ENCODE peak calls at places on chromosomes 6 and 20, in nine cellular contexts. One of them, this sample, is unnamed.

GRCh38 chr6:30490031-30490876 is 945 bp downstream of the HLA-E start:
- DNase-seq in activated T-cell treated with anti-CD3 and anti-CD28 coated beads for 1 hour: peak
- DNase-seq in germinal center: peak
- DNase-seq in activated T-helper 9 cell treated with anti-CD3 and anti-CD28 coated beads, Interleukin-2, amount 50 U/mL, for 16 hours: peak
- DNase-seq in effector CD8-positive, alpha-beta T cell: peak
- DNase-seq in AG10803: peak
- DNase-seq in A549: no peak
- DNase-seq in stimulated activated CD8-positive, alpha-beta memory T cell treated with anti-CD3 and anti-CD28 coated beads, Interleukin-12 subunit alpha, Interleukin-12 subunit beta, amount 100 ng/mL, for 1 hour: peak
- DNase-seq in midbrain: no peak
- DNase-seq in this sample: peak

GRCh38 chr20:22916121-22916842 is 118.8 kb upstream of the SSTR4 start:
- DNase-seq in activated T-cell treated with anti-CD3 and anti-CD28 coated beads for 1 hour: no peak
- DNase-seq in germinal center: no peak
- DNase-seq in activated T-helper 9 cell treated with anti-CD3 and anti-CD28 coated beads, Interleukin-2, amount 50 U/mL, for 16 hours: no peak
- DNase-seq in effector CD8-positive, alpha-beta T cell: no peak
- DNase-seq in AG10803: no peak
- DNase-seq in A549: no peak
- DNase-seq in stimulated activated CD8-positive, alpha-beta memory T cell treated with anti-CD3 and anti-CD28 coated beads, Interleukin-12 subunit alpha, Interleukin-12 subunit beta, amount 100 ng/mL, for 1 hour: no peak
- DNase-seq in midbrain: no peak
- DNase-seq in this sample: no peak

GRCh38 chr6:38177885-38178583 is 358.5 kb downstream of the ZFAND3 start:
- DNase-seq in activated T-cell treated with anti-CD3 and anti-CD28 coated beads for 1 hour: no peak
- DNase-seq in germinal center: no peak
- DNase-seq in activated T-helper 9 cell treated with anti-CD3 and anti-CD28 coated beads, Interleukin-2, amount 50 U/mL, for 16 hours: no peak
- DNase-seq in effector CD8-positive, alpha-beta T cell: no peak
- DNase-seq in AG10803: no peak
- DNase-seq in A549: no peak
- DNase-seq in stimulated activated CD8-positive, alpha-beta memory T cell treated with anti-CD3 and anti-CD28 coated beads, Interleukin-12 subunit alpha, Interleukin-12 subunit beta, amount 100 ng/mL, for 1 hour: no peak
- DNase-seq in midbrain: no peak
- DNase-seq in this sample: no peak

GRCh38 chr20:61891476-61891875 is 174.2 kb downstream of the TAF4 start:
- DNase-seq in activated T-cell treated with anti-CD3 and anti-CD28 coated beads for 1 hour: no peak
- DNase-seq in germinal center: no peak
- DNase-seq in activated T-helper 9 cell treated with anti-CD3 and anti-CD28 coated beads, Interleukin-2, amount 50 U/mL, for 16 hours: no peak
- DNase-seq in effector CD8-positive, alpha-beta T cell: no peak
- DNase-seq in AG10803: no peak
- DNase-seq in A549: no peak
- DNase-seq in stimulated activated CD8-positive, alpha-beta memory T cell treated with anti-CD3 and anti-CD28 coated beads, Interleukin-12 subunit alpha, Interleukin-12 subunit beta, amount 100 ng/mL, for 1 hour: no peak
- DNase-seq in midbrain: no peak
- DNase-seq in this sample: no peak

GRCh38 chr6:15483060-15483459 is 179.8 kb downstream of the DTNBP1 start:
- DNase-seq in activated T-cell treated with anti-CD3 and anti-CD28 coated beads for 1 hour: no peak
- DNase-seq in germinal center: no peak
- DNase-seq in activated T-helper 9 cell treated with anti-CD3 and anti-CD28 coated beads, Interleukin-2, amount 50 U/mL, for 16 hours: no peak
- DNase-seq in effector CD8-positive, alpha-beta T cell: no peak
- DNase-seq in AG10803: no peak
- DNase-seq in A549: no peak
- DNase-seq in stimulated activated CD8-positive, alpha-beta memory T cell treated with anti-CD3 and anti-CD28 coated beads, Interleukin-12 subunit alpha, Interleukin-12 subunit beta, amount 100 ng/mL, for 1 hour: no peak
- DNase-seq in midbrain: no peak
- DNase-seq in this sample: no peak

GRCh38 chr6:1613631-1614447 is 4.1 kb downstream of the FOXC1 start:
- DNase-seq in activated T-cell treated with anti-CD3 and anti-CD28 coated beads for 1 hour: no peak
- DNase-seq in germinal center: no peak
- DNase-seq in activated T-helper 9 cell treated with anti-CD3 and anti-CD28 coated beads, Interleukin-2, amount 50 U/mL, for 16 hours: no peak
- DNase-seq in effector CD8-positive, alpha-beta T cell: no peak
- DNase-seq in AG10803: no peak
- DNase-seq in A549: no peak
- DNase-seq in stimulated activated CD8-positive, alpha-beta memory T cell treated with anti-CD3 and anti-CD28 coated beads, Interleukin-12 subunit alpha, Interleukin-12 subunit beta, amount 100 ng/mL, for 1 hour: no peak
- DNase-seq in midbrain: no peak
- DNase-seq in this sample: no peak

GRCh38 chr6:161748535-161749386 is 474.9 kb upstream of the AGPAT4 start:
- DNase-seq in activated T-cell treated with anti-CD3 and anti-CD28 coated beads for 1 hour: no peak
- DNase-seq in germinal center: no peak
- DNase-seq in activated T-helper 9 cell treated with anti-CD3 and anti-CD28 coated beads, Interleukin-2, amount 50 U/mL, for 16 hours: no peak
- DNase-seq in effector CD8-positive, alpha-beta T cell: no peak
- DNase-seq in AG10803: no peak
- DNase-seq in A549: peak
- DNase-seq in stimulated activated CD8-positive, alpha-beta memory T cell treated with anti-CD3 and anti-CD28 coated beads, Interleukin-12 subunit alpha, Interleukin-12 subunit beta, amount 100 ng/mL, for 1 hour: no peak
- DNase-seq in midbrain: peak
- DNase-seq in this sample: no peak

GRCh38 chr6:160921095-160921494 is 70.5 kb upstream of the MAP3K4 start:
- DNase-seq in activated T-cell treated with anti-CD3 and anti-CD28 coated beads for 1 hour: no peak
- DNase-seq in germinal center: no peak
- DNase-seq in activated T-helper 9 cell treated with anti-CD3 and anti-CD28 coated beads, Interleukin-2, amount 50 U/mL, for 16 hours: no peak
- DNase-seq in effector CD8-positive, alpha-beta T cell: no peak
- DNase-seq in AG10803: peak
- DNase-seq in A549: no peak
- DNase-seq in stimulated activated CD8-positive, alpha-beta memory T cell treated with anti-CD3 and anti-CD28 coated beads, Interleukin-12 subunit alpha, Interleukin-12 subunit beta, amount 100 ng/mL, for 1 hour: no peak
- DNase-seq in midbrain: no peak
- DNase-seq in this sample: no peak

GRCh38 chr6:124535746-124536145 is 426.5 kb upstream of the RNF217 start:
- DNase-seq in activated T-cell treated with anti-CD3 and anti-CD28 coated beads for 1 hour: no peak
- DNase-seq in germinal center: no peak
- DNase-seq in activated T-helper 9 cell treated with anti-CD3 and anti-CD28 coated beads, Interleukin-2, amount 50 U/mL, for 16 hours: no peak
- DNase-seq in effector CD8-positive, alpha-beta T cell: no peak
- DNase-seq in AG10803: no peak
- DNase-seq in A549: peak
- DNase-seq in stimulated activated CD8-positive, alpha-beta memory T cell treated with anti-CD3 and anti-CD28 coated beads, Interleukin-12 subunit alpha, Interleukin-12 subunit beta, amount 100 ng/mL, for 1 hour: no peak
- DNase-seq in midbrain: no peak
- DNase-seq in this sample: no peak

GRCh38 chr20:8155229-8155628 is 23.2 kb downstream of the PLCB1 start:
- DNase-seq in activated T-cell treated with anti-CD3 and anti-CD28 coated beads for 1 hour: no peak
- DNase-seq in germinal center: no peak
- DNase-seq in activated T-helper 9 cell treated with anti-CD3 and anti-CD28 coated beads, Interleukin-2, amount 50 U/mL, for 16 hours: no peak
- DNase-seq in effector CD8-positive, alpha-beta T cell: no peak
- DNase-seq in AG10803: no peak
- DNase-seq in A549: no peak
- DNase-seq in stimulated activated CD8-positive, alpha-beta memory T cell treated with anti-CD3 and anti-CD28 coated beads, Interleukin-12 subunit alpha, Interleukin-12 subunit beta, amount 100 ng/mL, for 1 hour: no peak
- DNase-seq in midbrain: no peak
- DNase-seq in this sample: no peak

GRCh38 chr6:40932953-40933352 is 106.1 kb downstream of the UNC5CL start:
- DNase-seq in activated T-cell treated with anti-CD3 and anti-CD28 coated beads for 1 hour: no peak
- DNase-seq in germinal center: no peak
- DNase-seq in activated T-helper 9 cell treated with anti-CD3 and anti-CD28 coated beads, Interleukin-2, amount 50 U/mL, for 16 hours: no peak
- DNase-seq in effector CD8-positive, alpha-beta T cell: no peak
- DNase-seq in AG10803: no peak
- DNase-seq in A549: no peak
- DNase-seq in stimulated activated CD8-positive, alpha-beta memory T cell treated with anti-CD3 and anti-CD28 coated beads, Interleukin-12 subunit alpha, Interleukin-12 subunit beta, amount 100 ng/mL, for 1 hour: no peak
- DNase-seq in midbrain: no peak
- DNase-seq in this sample: no peak

GRCh38 chr20:40192529-40192928 is 496.5 kb downstream of the MAFB start:
- DNase-seq in activated T-cell treated with anti-CD3 and anti-CD28 coated beads for 1 hour: no peak
- DNase-seq in germinal center: no peak
- DNase-seq in activated T-helper 9 cell treated with anti-CD3 and anti-CD28 coated beads, Interleukin-2, amount 50 U/mL, for 16 hours: no peak
- DNase-seq in effector CD8-positive, alpha-beta T cell: no peak
- DNase-seq in AG10803: no peak
- DNase-seq in A549: no peak
- DNase-seq in stimulated activated CD8-positive, alpha-beta memory T cell treated with anti-CD3 and anti-CD28 coated beads, Interleukin-12 subunit alpha, Interleukin-12 subunit beta, amount 100 ng/mL, for 1 hour: no peak
- DNase-seq in midbrain: no peak
- DNase-seq in this sample: no peak

GRCh38 chr6:82862543-82862942 is 203.1 kb downstream of the UBE3D start:
- DNase-seq in activated T-cell treated with anti-CD3 and anti-CD28 coated beads for 1 hour: no peak
- DNase-seq in germinal center: no peak
- DNase-seq in activated T-helper 9 cell treated with anti-CD3 and anti-CD28 coated beads, Interleukin-2, amount 50 U/mL, for 16 hours: no peak
- DNase-seq in effector CD8-positive, alpha-beta T cell: no peak
- DNase-seq in AG10803: peak
- DNase-seq in A549: no peak
- DNase-seq in stimulated activated CD8-positive, alpha-beta memory T cell treated with anti-CD3 and anti-CD28 coated beads, Interleukin-12 subunit alpha, Interleukin-12 subunit beta, amount 100 ng/mL, for 1 hour: no peak
- DNase-seq in midbrain: no peak
- DNase-seq in this sample: no peak

GRCh38 chr6:15616266-15616665 is 46.6 kb downstream of the DTNBP1 start:
- DNase-seq in activated T-cell treated with anti-CD3 and anti-CD28 coated beads for 1 hour: no peak
- DNase-seq in germinal center: no peak
- DNase-seq in activated T-helper 9 cell treated with anti-CD3 and anti-CD28 coated beads, Interleukin-2, amount 50 U/mL, for 16 hours: no peak
- DNase-seq in effector CD8-positive, alpha-beta T cell: no peak
- DNase-seq in AG10803: no peak
- DNase-seq in A549: no peak
- DNase-seq in stimulated activated CD8-positive, alpha-beta memory T cell treated with anti-CD3 and anti-CD28 coated beads, Interleukin-12 subunit alpha, Interleukin-12 subunit beta, amount 100 ng/mL, for 1 hour: no peak
- DNase-seq in midbrain: no peak
- DNase-seq in this sample: no peak

GRCh38 chr6:107154131-107154906 is 39.0 kb upstream of the BEND3 start:
- DNase-seq in activated T-cell treated with anti-CD3 and anti-CD28 coated beads for 1 hour: no peak
- DNase-seq in germinal center: no peak
- DNase-seq in activated T-helper 9 cell treated with anti-CD3 and anti-CD28 coated beads, Interleukin-2, amount 50 U/mL, for 16 hours: no peak
- DNase-seq in effector CD8-positive, alpha-beta T cell: no peak
- DNase-seq in AG10803: no peak
- DNase-seq in A549: no peak
- DNase-seq in stimulated activated CD8-positive, alpha-beta memory T cell treated with anti-CD3 and anti-CD28 coated beads, Interleukin-12 subunit alpha, Interleukin-12 subunit beta, amount 100 ng/mL, for 1 hour: no peak
- DNase-seq in midbrain: no peak
- DNase-seq in this sample: no peak

GRCh38 chr6:130679684-130680083 is 147.5 kb upstream of the SMLR1 start:
- DNase-seq in activated T-cell treated with anti-CD3 and anti-CD28 coated beads for 1 hour: no peak
- DNase-seq in germinal center: no peak
- DNase-seq in activated T-helper 9 cell treated with anti-CD3 and anti-CD28 coated beads, Interleukin-2, amount 50 U/mL, for 16 hours: no peak
- DNase-seq in effector CD8-positive, alpha-beta T cell: no peak
- DNase-seq in AG10803: peak
- DNase-seq in A549: no peak
- DNase-seq in stimulated activated CD8-positive, alpha-beta memory T cell treated with anti-CD3 and anti-CD28 coated beads, Interleukin-12 subunit alpha, Interleukin-12 subunit beta, amount 100 ng/mL, for 1 hour: no peak
- DNase-seq in midbrain: no peak
- DNase-seq in this sample: no peak

GRCh38 chr20:57505991-57506390 is 18.9 kb downstream of the CTCFL start:
- DNase-seq in activated T-cell treated with anti-CD3 and anti-CD28 coated beads for 1 hour: no peak
- DNase-seq in germinal center: no peak
- DNase-seq in activated T-helper 9 cell treated with anti-CD3 and anti-CD28 coated beads, Interleukin-2, amount 50 U/mL, for 16 hours: no peak
- DNase-seq in effector CD8-positive, alpha-beta T cell: no peak
- DNase-seq in AG10803: no peak
- DNase-seq in A549: no peak
- DNase-seq in stimulated activated CD8-positive, alpha-beta memory T cell treated with anti-CD3 and anti-CD28 coated beads, Interleukin-12 subunit alpha, Interleukin-12 subunit beta, amount 100 ng/mL, for 1 hour: no peak
- DNase-seq in midbrain: no peak
- DNase-seq in this sample: no peak

This sample was measured in activated gamma-delta T cell treated with anti-CD3 and anti-CD28 coated beads, Interleukin-2, amount 50 U/mL, for 16 hours.